ENCODE peak calls at places on chromosome 15, in six cellular contexts. P, R, C, D, F and I are unnamed samples.

GRCh38 chr15:48336940-48337339 is 5.7 kb downstream of the DUT start:
- DNase-seq in P (peak; percentile 11), R (no peak), C (no peak), D (no peak), F (peak; percentile 71), I (peak; percentile 21)

GRCh38 chr15:36757189-36757814 is 177.9 kb downstream of the CDIN1 start:
- DNase-seq in P (peak; percentile 39), R (no peak), C (no peak), D (no peak), F (no peak), I (peak; percentile 50)

GRCh38 chr15:31391687-31392671 is 65.3 kb downstream of the KLF13 start:
- DNase-seq in P (peak; percentile 89), R (peak; percentile 83), C (peak; percentile 90), D (peak; percentile 76), F (peak; percentile 77), I (peak; percentile 53)

GRCh38 chr15:88684345-88684744 is 45.5 kb downstream of the ISG20 start:
- DNase-seq in P (no peak), R (no peak), C (no peak), D (no peak), F (no peak), I (no peak)

GRCh38 chr15:47460775-47461174 is 256.5 kb upstream of the SEMA6D start:
- DNase-seq in P (no peak), R (no peak), C (no peak), D (no peak), F (no peak), I (no peak)

GRCh38 chr15:35019401-35020327 is 31.6 kb upstream of the ZNF770 start:
- DNase-seq in P (peak; percentile 49), R (peak; percentile 36), C (no peak), D (peak; percentile 36), F (peak; percentile 76), I (peak; percentile 70)

GRCh38 chr15:100918690-100919480 is at the start of gene LRRK1:
- DNase-seq in P (peak; percentile 41), R (no peak), C (no peak), D (peak; percentile 77), F (peak; percentile 59), I (peak; percentile 46)

GRCh38 chr15:57589276-57590073 is 2.2 kb upstream of the MYZAP start:
- DNase-seq in P (no peak), R (no peak), C (no peak), D (no peak), F (no peak), I (no peak)

GRCh38 chr15:88465633-88466219 is 1.5 kb downstream of the MRPL46 start:
- DNase-seq in P (peak; percentile 51), R (peak; percentile 57), C (no peak), D (no peak), F (no peak), I (peak; percentile 73)

GRCh38 chr15:99732268-99732641 is 982 bp downstream of the LYSMD4 start:
- DNase-seq in P (peak; percentile 49), R (no peak), C (no peak), D (no peak), F (peak; percentile 36), I (no peak)

GRCh38 chr15:59174846-59175831 is 31.5 kb upstream of the LDHAL6B start:
- DNase-seq in P (peak; percentile 87), R (peak; percentile 37), C (peak; percentile 37), D (peak; percentile 42), F (peak; percentile 82), I (peak; percentile 84)

GRCh38 chr15:46723308-46723707 is 994.0 kb upstream of the SEMA6D start:
- DNase-seq in P (no peak), R (no peak), C (no peak), D (no peak), F (no peak), I (no peak)

GRCh38 chr15:59739557-59740186 is 50.6 kb upstream of the BNIP2 start:
- DNase-seq in P (no peak), R (no peak), C (no peak), D (no peak), F (no peak), I (no peak)

GRCh38 chr15:31330836-31331235 is 4.2 kb downstream of the KLF13 start:
- DNase-seq in P (no peak), R (no peak), C (peak; percentile 60), D (no peak), F (no peak), I (no peak)

GRCh38 chr15:68643216-68643830 is 64.5 kb downstream of the CORO2B start:
- DNase-seq in P (no peak), R (no peak), C (no peak), D (no peak), F (no peak), I (no peak)

GRCh38 chr15:68646156-68646555 is 67.4 kb downstream of the CORO2B start:
- DNase-seq in P (no peak), R (no peak), C (no peak), D (no peak), F (no peak), I (no peak)

GRCh38 chr15:68642491-68642845 is 63.7 kb downstream of the CORO2B start:
- DNase-seq in P (no peak), R (no peak), C (no peak), D (no peak), F (peak; percentile 48), I (no peak)

GRCh38 chr15:68644996-68645395 is 66.2 kb downstream of the CORO2B start:
- DNase-seq in P (no peak), R (no peak), C (no peak), D (no peak), F (no peak), I (no peak)

GRCh38 chr15:68644088-68644904 is 65.5 kb downstream of the CORO2B start:
- DNase-seq in P (peak; percentile 85), R (no peak), C (no peak), D (no peak), F (no peak), I (peak; percentile 51)
- TF ChIP-seq CTCF in P (peak; percentile 16), R (no peak), C (no peak), D (no peak), F (peak; percentile 19), I (no peak)

DNA sequence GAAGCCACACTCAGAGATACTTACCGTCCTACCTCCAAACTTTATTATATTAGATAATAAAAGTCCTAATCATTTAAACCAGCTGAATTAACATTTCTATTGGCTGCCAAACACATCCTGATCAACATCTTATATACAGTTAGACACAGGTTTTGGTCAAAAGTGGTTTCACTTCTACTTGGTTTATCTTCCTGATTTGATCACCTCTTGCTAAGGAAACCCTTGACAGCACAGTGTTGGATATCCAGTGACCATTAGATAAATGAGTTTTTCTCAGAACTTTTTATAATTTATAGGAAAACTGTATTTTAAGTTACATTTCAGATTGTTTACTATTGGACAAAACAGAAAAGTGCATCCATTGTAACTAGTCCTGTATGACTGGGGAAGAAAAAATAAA is 198.4 kb upstream of the NR2F2 start:
- DNase-seq in P (no peak), R (no peak), C (no peak), D (no peak), F (no peak), I (no peak)
- TF ChIP-seq CTCF in P (no peak), R (no peak), C (no peak), D (no peak), F (no peak), I (no peak)

GRCh38 chr15:74193305-74193718 is 9.3 kb downstream of the STRA6 start:
- DNase-seq in P (peak; percentile 81), R (no peak), C (no peak), D (peak; percentile 39), F (no peak), I (peak; percentile 90)
- TF ChIP-seq CTCF in P (no peak), R (no peak), C (no peak), D (no peak), F (no peak), I (no peak)

DNA sequence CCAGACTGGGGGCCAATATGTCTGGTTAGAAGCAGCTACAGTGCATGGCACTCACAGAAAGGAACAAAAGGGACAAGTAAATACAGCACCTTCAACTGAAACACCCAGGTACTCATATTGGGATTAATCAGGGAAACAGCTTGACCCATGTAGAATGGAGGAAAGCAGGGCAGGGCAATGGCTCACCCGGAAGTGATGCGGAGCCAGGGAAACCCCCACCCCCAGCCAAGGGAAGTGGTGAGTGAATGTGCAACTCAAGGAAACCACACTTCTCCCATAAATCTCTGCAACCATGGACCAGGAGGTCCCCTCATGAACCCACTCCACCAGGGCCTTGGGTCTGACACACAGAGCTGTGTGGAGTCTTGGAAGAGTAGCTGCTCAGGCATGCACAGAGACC is 117.1 kb downstream of the MTHFS start:
- DNase-seq in P (no peak), R (no peak), C (no peak), D (peak; percentile 33), F (no peak), I (no peak)
- TF ChIP-seq CTCF in P (no peak), R (no peak), C (no peak), D (no peak), F (no peak), I (no peak)